ENCODE peak calls at places on chromosomes 1 and 21, in four cellular contexts. C is hepatocyte, D is OCI-LY7, K is right lobe of liver. V is an unnamed sample. For H3K36me3, the result is how much of the 10 kb centered on the place peaks cover.

GRCh38 chr1:184838374-184838995 is 83.8 kb upstream of the EDEM3 start:
- DNase-seq in C (peak), D (no peak), K (no peak), V (no peak)

GRCh38 chr1:21644348-21644747 is 24.8 kb downstream of the RAP1GAP start:
- DNase-seq in C (no peak), D (no peak), K (no peak), V (no peak)

GRCh38 chr1:211537253-211537652 is 41.7 kb downstream of the SLC30A1 start:
- DNase-seq in C (no peak), D (no peak), K (no peak), V (no peak)

GRCh38 chr1:198079432-198079951 is 77.3 kb upstream of the NEK7 start:
- DNase-seq in C (peak), D (no peak), K (no peak), V (no peak)

GRCh38 chr1:44405041-44405803 is at the start of gene RNF220:
- DNase-seq in C (peak), D (no peak), K (peak), V (peak)

GRCh38 chr1:180221461-180221860 is 8.6 kb upstream of the LHX4 start:
- DNase-seq in C (no peak), D (no peak), K (no peak), V (peak)

GRCh38 chr1:45348020-45348419 is 7.8 kb upstream of the MUTYH start:
- DNase-seq in C (no peak), D (no peak), K (no peak), V (no peak)

GRCh38 chr1:3530086-3530930 is 75.8 kb downstream of the ARHGEF16 start:
- DNase-seq in C (peak), D (no peak), K (no peak), V (no peak)

GRCh38 chr1:203548917-203549708 is 55.2 kb downstream of the OPTC start:
- DNase-seq in C (no peak), D (no peak), K (no peak), V (peak)

GRCh38 chr1:165162671-165163241 is 193.8 kb downstream of the LMX1A start:
- DNase-seq in C (peak), D (no peak), K (no peak), V (no peak)

GRCh38 chr1:225996946-225997545 is 2.1 kb downstream of the SDE2 start:
- DNase-seq in C (no peak), D (peak), K (no peak), V (no peak)

GRCh38 chr21:29105218-29105617 is 25.2 kb upstream of the MAP3K7CL start:
- DNase-seq in C (peak), D (no peak), K (no peak), V (no peak)

GRCh38 chr21:46661211-46661625 is 25.7 kb downstream of the PRMT2 start:
- DNase-seq in C (peak), D (peak), K (no peak), V (peak)

GRCh38 chr21:46661627-46662366 is 26.3 kb downstream of the PRMT2 start:
- DNase-seq in C (no peak), D (no peak), K (no peak), V (no peak)

GRCh38 chr21:46660505-46660904 is 25.0 kb downstream of the PRMT2 start:
- DNase-seq in C (no peak), D (no peak), K (no peak), V (no peak)

GRCh38 chr21:46655230-46655629 is 19.8 kb downstream of the PRMT2 start:
- DNase-seq in C (no peak), D (no peak), K (no peak), V (no peak)

GRCh38 chr21:46656820-46657219 is 21.3 kb downstream of the PRMT2 start:
- DNase-seq in C (no peak), D (no peak), K (no peak), V (no peak)
- H3K36me3 ChIP-seq in C (under half), D (under half), K (under half), V (half or more)

GRCh38 chr1:216523449-216524190 is 100.4 kb upstream of the USH2A start:
- DNase-seq in C (no peak), D (no peak), K (no peak), V (no peak)
- H3K36me3 ChIP-seq in C (under half), D (under half), K (under half), V (under half)

GRCh38 chr1:117621316-117621715 is 15.5 kb downstream of the TENT5C start:
- DNase-seq in C (no peak), D (no peak), K (no peak), V (no peak)

GRCh38 chr1:117623141-117623540 is 17.3 kb downstream of the TENT5C start:
- DNase-seq in C (no peak), D (no peak), K (no peak), V (no peak)

GRCh38 chr1:117618450-117619122 is 12.7 kb downstream of the TENT5C start:
- DNase-seq in C (no peak), D (no peak), K (no peak), V (no peak)

GRCh38 chr1:117622726-117623125 is 16.9 kb downstream of the TENT5C start:
- DNase-seq in C (no peak), D (no peak), K (no peak), V (no peak)

DNA sequence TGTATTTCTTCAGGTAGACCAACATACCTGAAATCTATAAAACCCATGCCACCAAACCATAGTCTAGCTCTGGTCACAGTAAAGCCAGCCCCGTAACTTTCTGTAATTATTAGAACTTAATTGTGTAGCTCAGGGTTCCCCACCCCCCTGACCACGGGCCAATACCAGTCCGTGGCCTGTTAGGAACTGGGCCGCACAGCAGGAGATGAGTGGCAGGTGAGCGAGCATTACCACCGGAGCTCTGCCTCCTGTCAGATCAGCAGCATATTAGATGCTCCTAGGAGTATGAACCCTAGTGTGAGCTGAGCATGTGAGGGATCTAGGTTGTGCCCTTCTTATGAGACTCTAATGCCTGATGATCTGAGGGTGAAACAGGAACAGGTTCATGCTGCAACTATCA is 14.6 kb downstream of the TENT5C start:
- DNase-seq in C (no peak), D (no peak), K (no peak), V (no peak)
- H3K36me3 ChIP-seq in C (under half), D (half or more), K (under half), V (under half)

DNA sequence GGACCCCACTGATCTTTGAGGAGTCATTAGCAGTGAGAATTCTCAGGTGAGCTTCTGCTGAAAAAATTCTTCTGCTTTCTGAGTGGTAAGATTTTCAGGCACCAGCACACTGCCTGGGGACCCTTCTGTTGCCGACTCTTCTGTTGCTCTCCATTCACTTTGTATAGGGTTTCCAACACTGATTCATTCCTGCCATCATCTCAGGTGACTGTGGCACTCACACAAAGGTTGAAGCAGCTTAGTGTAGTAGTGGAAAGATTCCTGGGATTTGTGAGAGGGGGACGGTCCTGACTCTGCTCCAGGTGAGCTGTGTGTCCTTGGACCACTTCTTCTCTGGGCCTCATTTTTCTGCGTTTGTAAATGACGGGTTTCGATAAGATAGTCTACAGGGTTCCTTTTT is 9.4 kb downstream of the UTP11 start:
- DNase-seq in C (no peak), D (no peak), K (no peak), V (no peak)
- H3K36me3 ChIP-seq in C (under half), D (half or more), K (half or more), V (half or more)

GRCh38 chr21:42569732-42570301 is 56.2 kb downstream of the SLC37A1 start:
- DNase-seq in C (no peak), D (no peak), K (peak), V (peak)
- H3K36me3 ChIP-seq in C (under half), D (under half), K (under half), V (under half)

DNA sequence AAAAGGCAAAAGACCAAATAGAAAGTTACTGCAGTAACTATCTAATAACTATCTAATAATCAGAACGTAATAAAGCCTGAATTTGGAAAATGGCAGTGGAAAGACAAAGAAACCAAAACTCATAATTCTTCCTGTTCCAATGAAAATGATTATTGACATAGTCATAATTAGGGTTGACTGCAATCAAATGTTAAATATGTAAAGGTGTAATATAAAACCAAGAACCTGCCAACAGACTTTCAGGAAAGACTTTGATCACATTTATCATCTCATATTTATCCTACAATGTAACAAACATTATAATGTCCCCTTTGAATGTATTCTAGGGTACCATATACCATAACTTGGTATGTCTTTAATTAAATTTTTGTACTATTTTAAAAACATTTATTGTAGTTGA is 26.9 kb downstream of the NRIP1 start:
- DNase-seq in C (no peak), D (no peak), K (no peak), V (no peak)
- H3K36me3 ChIP-seq in C (under half), D (under half), K (under half), V (under half)

DNA sequence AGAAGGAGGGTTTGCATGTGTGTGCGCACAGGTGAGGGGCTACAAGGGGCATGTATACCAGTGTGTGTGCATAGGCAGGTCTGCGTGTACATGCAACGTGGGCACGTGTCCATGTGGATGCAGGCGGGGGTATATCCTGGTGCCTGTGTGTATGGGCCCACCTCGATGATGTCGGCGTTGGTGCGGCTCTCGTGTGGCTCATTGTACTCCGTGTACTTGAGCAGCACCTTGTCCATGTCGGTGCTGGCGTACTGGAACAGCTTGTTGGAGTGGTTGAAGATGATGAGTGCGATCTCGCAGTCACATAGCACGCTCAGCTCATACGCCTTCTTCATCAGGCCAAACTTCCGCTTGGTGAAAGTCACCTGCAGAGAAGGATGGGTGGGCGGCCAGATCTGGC is 18.3 kb downstream of the MEF2D start:
- DNase-seq in C (no peak), D (no peak), K (no peak), V (no peak)
- H3K36me3 ChIP-seq in C (under half), D (half or more), K (under half), V (half or more)

GRCh38 chr1:161046574-161047167 is 894 bp upstream of the USF1 start:
- DNase-seq in C (no peak), D (peak), K (no peak), V (peak)
- H3K36me3 ChIP-seq in C (under half), D (half or more), K (under half), V (under half)

GRCh38 chr1:25837253-25837875 is 17.6 kb downstream of the MTFR1L start:
- DNase-seq in C (peak), D (peak), K (no peak), V (no peak)

GRCh38 chr1:25833158-25833557 is 13.4 kb downstream of the MTFR1L start:
- DNase-seq in C (no peak), D (no peak), K (no peak), V (no peak)

GRCh38 chr1:25832336-25833037 is 12.7 kb downstream of the MTFR1L start:
- DNase-seq in C (peak), D (no peak), K (no peak), V (no peak)

GRCh38 chr1:25836695-25837094 is 16.9 kb downstream of the MTFR1L start:
- DNase-seq in C (no peak), D (no peak), K (no peak), V (no peak)

DNA sequence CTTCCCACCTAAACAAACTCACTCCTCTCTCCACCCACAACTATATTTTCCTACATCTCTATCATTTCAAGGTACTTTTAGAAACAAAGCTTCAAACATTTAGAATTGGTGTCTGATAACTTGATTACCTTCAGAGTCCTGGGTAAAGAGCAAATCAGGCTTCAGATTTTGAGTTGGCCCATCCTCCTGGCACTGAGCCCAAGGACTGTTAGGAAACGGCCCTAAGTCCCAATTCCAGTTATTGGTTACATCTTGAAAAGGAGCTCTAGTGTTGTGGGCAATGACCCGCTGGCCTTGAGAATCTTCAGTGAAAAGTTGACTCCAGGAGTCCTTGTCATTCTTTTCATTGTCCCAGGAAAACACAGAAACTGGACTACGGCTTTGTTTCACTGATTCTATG is 15.1 kb downstream of the MTFR1L start:
- DNase-seq in C (no peak), D (no peak), K (no peak), V (no peak)
- H3K36me3 ChIP-seq in C (under half), D (half or more), K (under half), V (under half)

DNA sequence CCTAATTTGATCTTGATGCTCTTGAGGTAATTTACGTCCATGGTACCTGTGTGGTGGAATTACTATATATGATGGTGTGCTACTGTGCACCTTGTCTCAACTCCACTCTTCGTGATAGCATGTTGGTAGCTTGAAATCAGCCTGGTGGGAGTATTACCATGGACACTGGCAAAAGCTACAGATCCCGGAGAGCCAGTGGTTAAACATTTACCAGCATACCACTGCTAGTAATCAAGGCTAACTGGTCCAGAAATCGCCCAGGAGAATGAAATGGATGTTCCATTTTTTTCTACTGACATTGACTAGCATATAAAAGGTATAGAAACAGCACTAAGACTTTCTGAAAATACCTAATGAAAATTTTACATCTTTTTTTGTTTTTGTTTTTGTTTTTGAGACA is 30.6 kb downstream of the ELK4 start:
- DNase-seq in C (peak), D (no peak), K (no peak), V (no peak)
- H3K36me3 ChIP-seq in C (under half), D (half or more), K (under half), V (under half)

V was measured in upper lobe of right lung.